ENCODE peak calls at places on chromosome 16, in four cellular contexts. One of them, this sample, is unnamed. For H3K27me3, the result is how much of the 10 kb centered on the place peaks cover.

GRCh38 chr16:70602831-70603230 is 43.5 kb upstream of the IL34 start:
- DNase-seq in right lobe of liver: no peak
- DNase-seq in PC-9: no peak
- DNase-seq in fibroblast of lung: no peak
- DNase-seq in this sample: no peak

GRCh38 chr16:22425036-22425801 is 50.8 kb upstream of the CDR2 start:
- DNase-seq in right lobe of liver: no peak
- DNase-seq in PC-9: no peak
- DNase-seq in fibroblast of lung: peak
- DNase-seq in this sample: no peak

GRCh38 chr16:68382296-68382718 is 66.0 kb downstream of the SMPD3 start:
- DNase-seq in right lobe of liver: no peak
- DNase-seq in PC-9: no peak
- DNase-seq in fibroblast of lung: no peak
- DNase-seq in this sample: no peak

GRCh38 chr16:84362410-84362809 is 5.9 kb upstream of the ATP2C2 start:
- DNase-seq in right lobe of liver: no peak
- DNase-seq in PC-9: peak
- DNase-seq in fibroblast of lung: no peak
- DNase-seq in this sample: no peak

GRCh38 chr16:79628501-79628975 is 28.0 kb upstream of the MAF start:
- DNase-seq in right lobe of liver: no peak
- DNase-seq in PC-9: no peak
- DNase-seq in fibroblast of lung: peak
- DNase-seq in this sample: peak

GRCh38 chr16:16144416-16144815 is 78.9 kb downstream of the ABCC6 start:
- DNase-seq in right lobe of liver: no peak
- DNase-seq in PC-9: peak
- DNase-seq in fibroblast of lung: no peak
- DNase-seq in this sample: no peak

GRCh38 chr16:84643180-84643583 is 5.1 kb upstream of the KLHL36 start:
- DNase-seq in right lobe of liver: peak
- DNase-seq in PC-9: peak
- DNase-seq in fibroblast of lung: peak
- DNase-seq in this sample: peak

GRCh38 chr16:67155305-67156145 is 4.2 kb downstream of the TRADD start:
- DNase-seq in right lobe of liver: peak
- DNase-seq in PC-9: peak
- DNase-seq in fibroblast of lung: peak
- DNase-seq in this sample: peak

GRCh38 chr16:88493879-88494278 is 40.8 kb downstream of the ZFPM1 start:
- DNase-seq in right lobe of liver: no peak
- DNase-seq in PC-9: no peak
- DNase-seq in fibroblast of lung: no peak
- DNase-seq in this sample: no peak

DNA sequence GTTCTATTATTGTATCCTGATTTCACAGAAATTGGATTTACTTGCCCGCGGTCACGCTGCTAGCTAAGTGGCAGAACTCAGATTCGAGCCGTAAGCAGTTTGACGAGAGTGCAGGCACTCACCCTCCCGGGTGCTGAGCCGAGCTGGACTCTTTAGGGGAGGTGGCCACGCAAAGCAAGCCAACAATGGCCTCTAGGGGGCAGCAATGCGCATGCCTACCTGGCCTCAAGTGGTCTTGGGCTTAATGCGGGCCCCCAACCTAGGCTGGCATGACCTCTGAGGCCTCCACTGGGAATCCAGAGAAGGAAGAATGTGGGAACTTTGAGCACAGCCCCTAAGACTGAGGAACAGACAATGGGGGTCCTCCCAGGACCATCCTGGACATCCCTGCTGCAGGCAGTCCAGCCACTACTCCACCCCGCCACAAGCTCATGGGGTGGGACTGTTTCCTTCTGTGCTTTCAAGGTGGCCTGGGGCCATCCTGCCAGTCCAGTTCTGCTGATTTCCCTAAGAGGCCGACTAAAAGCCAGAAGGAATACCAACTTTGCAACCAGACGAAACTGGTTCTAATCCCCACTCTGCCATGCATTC is 276.5 kb downstream of the XYLT1 start:
- DNase-seq in right lobe of liver: no peak
- DNase-seq in PC-9: no peak
- DNase-seq in fibroblast of lung: peak
- DNase-seq in this sample: no peak
- TF ChIP-seq CTCF in right lobe of liver: peak
- TF ChIP-seq CTCF in PC-9: peak
- TF ChIP-seq CTCF in fibroblast of lung: peak
- TF ChIP-seq CTCF in this sample: peak

GRCh38 chr16:985646-986400 is 4.3 kb downstream of the SOX8 start:
- DNase-seq in right lobe of liver: no peak
- DNase-seq in PC-9: no peak
- DNase-seq in fibroblast of lung: no peak
- DNase-seq in this sample: no peak
- H3K27me3 ChIP-seq in right lobe of liver: under half
- H3K27me3 ChIP-seq in PC-9: half or more
- H3K27me3 ChIP-seq in fibroblast of lung: under half
- H3K27me3 ChIP-seq in this sample: under half

DNA sequence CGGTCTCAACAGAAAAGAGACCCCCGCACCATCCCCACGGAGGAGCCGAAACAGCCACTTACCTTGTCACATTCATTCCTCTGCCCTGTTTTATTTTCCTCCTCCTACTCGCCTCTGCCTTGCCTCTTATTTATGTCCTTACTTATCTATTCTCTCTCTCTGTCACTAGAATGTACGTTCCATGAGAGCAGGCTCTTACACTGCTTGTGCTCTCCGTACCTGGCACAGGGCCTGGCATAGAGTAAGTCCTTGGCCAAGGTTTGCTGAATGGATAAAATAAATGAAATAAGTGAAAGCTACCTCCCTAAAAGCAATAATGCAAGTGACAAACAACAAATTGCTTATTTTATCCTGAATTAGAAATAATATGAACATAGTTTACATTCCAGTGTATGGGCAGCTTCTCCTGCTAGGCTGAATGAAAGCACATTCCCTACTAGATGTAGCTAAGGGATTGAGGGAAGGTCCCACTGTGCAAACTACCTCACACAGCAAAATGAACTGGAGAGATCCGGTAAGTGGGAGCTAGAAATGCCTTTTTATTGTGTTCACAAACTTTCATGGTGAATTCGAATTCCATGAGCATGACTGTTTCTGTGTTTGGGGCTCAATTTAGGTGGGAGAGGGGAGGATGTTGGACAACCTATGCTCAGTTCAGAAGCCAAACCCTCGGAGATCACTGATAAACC is 173.1 kb downstream of the PARN start:
- DNase-seq in right lobe of liver: no peak
- DNase-seq in PC-9: no peak
- DNase-seq in fibroblast of lung: no peak
- DNase-seq in this sample: no peak
- H3K27ac ChIP-seq in right lobe of liver: no peak
- H3K27ac ChIP-seq in PC-9: no peak
- H3K27ac ChIP-seq in fibroblast of lung: no peak
- H3K27ac ChIP-seq in this sample: no peak

GRCh38 chr16:27223226-27223610 is 19.9 kb downstream of the KDM8 start:
- DNase-seq in right lobe of liver: no peak
- DNase-seq in PC-9: no peak
- DNase-seq in fibroblast of lung: no peak
- DNase-seq in this sample: no peak
- TF ChIP-seq CTCF in right lobe of liver: no peak
- TF ChIP-seq CTCF in PC-9: no peak
- TF ChIP-seq CTCF in fibroblast of lung: no peak
- TF ChIP-seq CTCF in this sample: peak

DNA sequence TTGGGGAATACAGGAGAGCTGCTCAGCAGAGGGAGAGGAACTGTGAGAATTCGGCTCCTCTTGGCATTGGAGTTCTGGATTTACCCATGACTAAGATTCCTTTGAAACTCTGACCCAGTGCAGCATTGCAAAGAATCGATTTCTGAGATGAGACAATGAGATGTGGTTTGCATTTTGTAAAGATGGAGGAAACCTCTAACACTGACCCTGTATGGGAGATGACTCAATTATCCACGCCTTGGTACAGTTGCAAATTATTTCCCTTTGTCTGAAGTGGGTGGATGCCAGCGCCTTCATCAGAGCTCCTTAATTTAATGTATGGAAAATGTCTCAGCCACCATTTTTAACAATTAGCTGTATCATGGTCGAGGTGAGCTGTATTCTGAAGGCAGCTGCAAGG is 53.4 kb downstream of the NUP93 start:
- DNase-seq in right lobe of liver: no peak
- DNase-seq in PC-9: no peak
- DNase-seq in fibroblast of lung: no peak
- DNase-seq in this sample: no peak
- H3K27me3 ChIP-seq in right lobe of liver: under half
- H3K27me3 ChIP-seq in PC-9: under half
- H3K27me3 ChIP-seq in fibroblast of lung: under half
- H3K27me3 ChIP-seq in this sample: under half

GRCh38 chr16:29784157-29784556 is 6.1 kb downstream of the ZG16 start:
- DNase-seq in right lobe of liver: no peak
- DNase-seq in PC-9: peak
- DNase-seq in fibroblast of lung: no peak
- DNase-seq in this sample: no peak
- H3K27ac ChIP-seq in right lobe of liver: no peak
- H3K27ac ChIP-seq in PC-9: peak
- H3K27ac ChIP-seq in fibroblast of lung: no peak
- H3K27ac ChIP-seq in this sample: no peak

This sample was measured in brain microvascular endothelial cell.